ENCODE peak calls at places on chromosome X, in five cellular contexts. W is mammary epithelial cell, D is tibial artery, F is right lobe of liver, J is heart left ventricle. G is an unnamed sample. For H3K4me1, the result is how much of the 10 kb centered on the place peaks cover.

GRCh38 chrX:77502951-77503525 is 55.8 kb downstream of the FGF16 start:
- DNase-seq in W (no peak), F (no peak), D (no peak), J (no peak), G (no peak)

GRCh38 chrX:40374486-40374885 is 206.3 kb upstream of the ATP6AP2 start:
- DNase-seq in W (no peak), J (no peak), D (no peak), F (no peak), G (no peak)

GRCh38 chrX:30712214-30712613 is 59.0 kb downstream of the GK start:
- DNase-seq in W (no peak), J (no peak), F (no peak), D (no peak), G (no peak)

GRCh38 chrX:15739886-15740285 is 1.8 kb downstream of the CA5B start:
- DNase-seq in J (no peak), W (peak), F (no peak), D (no peak), G (peak)

GRCh38 chrX:108699368-108699767 is 37.0 kb downstream of the IRS4 start:
- DNase-seq in W (peak), F (no peak), D (no peak), J (no peak), G (no peak)

GRCh38 chrX:111409326-111409725 is 2.7 kb downstream of the DCX start:
- DNase-seq in D (no peak), F (no peak), W (no peak), J (no peak), G (no peak)

GRCh38 chrX:124015721-124016120 is 54.2 kb downstream of the STAG2 start:
- DNase-seq in W (no peak), D (no peak), F (no peak), J (no peak), G (no peak)

GRCh38 chrX:131066237-131066636 is 8.1 kb downstream of the ARHGAP36 start:
- DNase-seq in J (no peak), W (no peak), F (no peak), D (no peak), G (no peak)

GRCh38 chrX:44025611-44026010 is 52.4 kb upstream of the NDP start:
- DNase-seq in W (no peak), F (no peak), D (no peak), J (no peak), G (no peak)

GRCh38 chrX:41384041-41384705 is 50.2 kb downstream of the DDX3X start:
- DNase-seq in F (peak), W (peak), D (peak), J (peak), G (peak)

GRCh38 chrX:78945186-78945912 is at the start of gene P2RY10:
- DNase-seq in W (no peak), F (no peak), D (no peak), J (no peak), G (no peak)

GRCh38 chrX:133005038-133005437 is 46.6 kb upstream of the HS6ST2 start:
- DNase-seq in W (peak), D (no peak), J (no peak), F (no peak), G (no peak)

GRCh38 chrX:101260435-101260834 is 30.7 kb downstream of the TAF7L start:
- DNase-seq in D (no peak), F (no peak), W (no peak), J (no peak), G (no peak)

DNA sequence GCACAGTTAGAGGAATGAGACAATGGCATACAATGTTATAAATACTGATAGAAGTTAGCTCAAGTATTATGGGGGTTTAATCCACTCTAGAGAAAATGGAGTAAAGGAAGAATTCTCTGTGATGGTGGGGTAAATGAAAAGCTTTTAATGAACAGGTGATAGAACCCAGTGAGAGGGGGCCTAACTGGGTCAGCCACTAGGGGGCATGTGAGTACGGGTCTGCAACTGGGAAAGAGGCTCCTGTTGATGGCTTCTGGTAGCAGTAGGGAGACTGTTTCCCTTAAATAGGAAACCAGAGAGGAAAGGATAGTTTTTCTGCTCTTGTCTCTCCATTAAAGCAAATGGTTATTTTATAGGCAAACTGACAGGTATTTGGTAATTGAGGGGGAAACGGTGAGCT is 132.8 kb upstream of the GPR101 start:
- DNase-seq in J (no peak), F (no peak), W (no peak), D (no peak), G (no peak)
- TF ChIP-seq CTCF in J (no peak), F (peak), W (no peak), D (no peak), G (peak)

DNA sequence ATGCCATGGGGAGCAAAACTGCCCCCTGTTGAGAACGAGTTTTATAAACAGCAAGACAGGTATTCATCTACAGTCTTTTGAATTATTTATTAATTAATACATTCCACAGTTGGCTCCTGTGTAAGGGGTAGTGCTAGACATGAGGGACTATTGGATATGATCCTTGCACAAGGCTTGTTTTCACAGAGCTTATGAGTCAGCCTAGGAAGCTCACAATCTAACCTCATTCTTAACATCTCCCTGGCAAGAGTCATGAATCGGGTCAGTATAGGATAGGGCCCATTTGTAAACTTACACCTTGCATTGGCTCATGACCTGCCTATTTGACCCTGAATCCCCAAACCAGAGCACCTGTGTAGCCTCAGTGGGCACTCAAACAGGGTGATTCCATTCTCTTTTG is 209.1 kb upstream of the HCCS start:
- DNase-seq in W (peak), F (no peak), D (no peak), J (no peak), G (no peak)
- H3K27ac ChIP-seq in W (no peak), F (no peak), D (peak), J (no peak), G (no peak)

GRCh38 chrX:72127332-72127731 is 4.4 kb downstream of the RTL5 start:
- DNase-seq in F (no peak), D (no peak), W (no peak), J (no peak), G (no peak)
- H3K4me1 ChIP-seq in F (under half), D (under half), W (under half), J (half or more), G (under half)

GRCh38 chrX:3962511-3963350 is 249.3 kb upstream of the PRKX start:
- DNase-seq in W (peak), J (no peak), D (no peak), F (no peak), G (peak)
- TF ChIP-seq CTCF in W (peak), J (peak), D (peak), F (peak), G (peak)

GRCh38 chrX:10485331-10485730 is 135.1 kb downstream of the MID1 start:
- DNase-seq in D (no peak), F (no peak), J (no peak), W (no peak), G (no peak)
- H3K27ac ChIP-seq in D (no peak), F (no peak), J (peak), W (peak), G (peak)

DNA sequence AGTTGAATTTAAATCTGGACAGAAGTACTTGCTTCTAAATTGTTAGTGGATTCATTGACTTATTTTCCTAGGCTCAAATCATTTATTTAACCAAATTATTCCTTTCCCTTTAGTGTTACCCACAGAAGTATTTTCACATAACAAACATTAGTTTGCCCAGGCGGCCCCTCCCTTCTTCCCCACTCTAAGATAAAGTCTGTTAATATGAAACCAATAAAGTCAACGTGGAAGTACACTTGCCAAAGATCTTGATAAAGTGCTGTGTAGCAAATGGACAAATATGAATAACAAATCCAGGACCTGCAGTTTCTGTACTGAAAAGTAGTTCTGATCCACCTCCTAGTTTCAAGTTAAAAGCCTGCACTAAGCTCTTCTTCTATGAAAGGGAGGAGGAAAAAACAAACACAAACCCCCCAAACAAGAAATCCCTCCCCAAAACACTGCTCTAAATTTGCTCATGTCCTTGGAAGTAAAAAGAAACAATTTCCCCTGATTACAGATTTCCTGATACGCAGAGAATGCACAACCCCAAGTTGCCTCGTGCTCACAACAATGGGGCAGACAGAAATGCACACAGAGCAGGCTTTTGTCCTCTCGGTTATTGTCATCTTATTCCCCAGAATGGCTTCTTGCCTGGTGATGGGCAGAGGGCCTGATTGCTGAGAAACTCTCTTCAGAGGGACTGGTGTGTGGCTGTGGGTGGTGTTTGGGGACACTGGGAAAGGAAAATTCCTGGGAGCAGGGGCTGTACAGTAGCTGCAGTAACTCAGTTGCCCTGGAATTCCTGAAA is 23.2 kb downstream of the TMSB4X start:
- DNase-seq in F (no peak), W (no peak), D (no peak), J (no peak), G (no peak)
- H3K4me1 ChIP-seq in F (under half), W (under half), D (under half), J (half or more), G (under half)

GRCh38 chrX:153670748-153671588 is 2.6 kb downstream of the PNCK start:
- DNase-seq in D (no peak), W (no peak), J (no peak), F (peak), G (no peak)

GRCh38 chrX:153674219-153674851 is 722 bp upstream of the PNCK start:
- DNase-seq in W (no peak), J (no peak), D (no peak), F (no peak), G (no peak)

GRCh38 chrX:153671589-153672530 is 1.8 kb downstream of the PNCK start:
- DNase-seq in W (no peak), D (no peak), J (no peak), F (peak), G (no peak)

GRCh38 chrX:153672531-153673397 is 849 bp downstream of the PNCK start:
- DNase-seq in D (no peak), J (no peak), F (no peak), W (no peak), G (no peak)

GRCh38 chrX:153673398-153674218 is at the start of gene PNCK:
- DNase-seq in W (no peak), F (no peak), J (no peak), D (no peak), G (no peak)
- TF ChIP-seq CTCF in W (no peak), F (no peak), J (no peak), D (no peak), G (peak)

GRCh38 chrX:12440245-12440644 is 302.0 kb downstream of the FRMPD4 start:
- DNase-seq in J (no peak), D (no peak), F (no peak), W (no peak), G (no peak)
- H3K27ac ChIP-seq in J (no peak), D (no peak), F (no peak), W (no peak), G (no peak)

G was measured in foreskin keratinocyte.